ENCODE peak calls at places on chromosomes 12 and 14, in seven cellular contexts. K is stomach, V is body of pancreas, Q is uterus, Z is HCT116, G is endothelial cell of umbilical vein, N is tibial nerve. T is an unnamed sample.

GRCh38 chr12:120227233-120228040 is 26.5 kb upstream of the RPLP0 start:
- DNase-seq in K (no peak), V (no peak), Q (no peak), Z (no peak), G (no peak), N (no peak), T (no peak)

GRCh38 chr12:1591029-1591428 is 3.4 kb downstream of the FBXL14 start:
- DNase-seq in K (no peak), V (no peak), Q (no peak), Z (no peak), G (peak; percentile 51), N (no peak), T (peak; percentile 71)

GRCh38 chr12:108607981-108608600 is 10.2 kb upstream of the TMEM119 start:
- DNase-seq in K (no peak), V (no peak), Q (no peak), Z (no peak), G (no peak), N (no peak), T (no peak)

GRCh38 chr14:88562532-88562830 is 356 bp upstream of the ZC3H14 start:
- DNase-seq in K (no peak), V (no peak), Q (no peak), Z (no peak), G (no peak), N (no peak), T (no peak)

GRCh38 chr14:44463386-44464004 is 43.6 kb downstream of the FSCB start:
- DNase-seq in K (no peak), V (no peak), Q (no peak), Z (no peak), G (no peak), N (no peak), T (no peak)

GRCh38 chr12:102063066-102063465 is 1.3 kb upstream of the WASHC3 start:
- DNase-seq in K (no peak), V (no peak), Q (no peak), Z (peak; percentile 47), G (no peak), N (no peak), T (no peak)

GRCh38 chr12:109479761-109480160 is 2.3 kb downstream of the UBE3B start:
- DNase-seq in K (no peak), V (no peak), Q (no peak), Z (no peak), G (no peak), N (no peak), T (no peak)

GRCh38 chr14:22570132-22570949 is 18.7 kb downstream of the DAD1 start:
- DNase-seq in K (peak; percentile 79), V (peak; percentile 83), Q (peak; percentile 91), Z (peak; percentile 79), G (peak; percentile 83), N (peak; percentile 73), T (peak; percentile 17)

GRCh38 chr12:31928246-31929139 is 30.7 kb upstream of the RESF1 start:
- DNase-seq in K (no peak), V (no peak), Q (no peak), Z (no peak), G (peak; percentile 11), N (no peak), T (no peak)

GRCh38 chr12:38905480-38906351 is at the start of gene CPNE8:
- DNase-seq in K (peak; percentile 61), V (peak; percentile 66), Q (peak; percentile 80), Z (peak; percentile 48), G (peak; percentile 79), N (peak; percentile 66), T (peak; percentile 13)

GRCh38 chr12:104466694-104467345 is 10.1 kb downstream of the CHST11 start:
- DNase-seq in K (no peak), V (no peak), Q (no peak), Z (no peak), G (no peak), N (no peak), T (no peak)

GRCh38 chr12:96456265-96456974 is 33.0 kb upstream of the CFAP54 start:
- DNase-seq in K (no peak), V (no peak), Q (no peak), Z (no peak), G (no peak), N (no peak), T (no peak)

DNA sequence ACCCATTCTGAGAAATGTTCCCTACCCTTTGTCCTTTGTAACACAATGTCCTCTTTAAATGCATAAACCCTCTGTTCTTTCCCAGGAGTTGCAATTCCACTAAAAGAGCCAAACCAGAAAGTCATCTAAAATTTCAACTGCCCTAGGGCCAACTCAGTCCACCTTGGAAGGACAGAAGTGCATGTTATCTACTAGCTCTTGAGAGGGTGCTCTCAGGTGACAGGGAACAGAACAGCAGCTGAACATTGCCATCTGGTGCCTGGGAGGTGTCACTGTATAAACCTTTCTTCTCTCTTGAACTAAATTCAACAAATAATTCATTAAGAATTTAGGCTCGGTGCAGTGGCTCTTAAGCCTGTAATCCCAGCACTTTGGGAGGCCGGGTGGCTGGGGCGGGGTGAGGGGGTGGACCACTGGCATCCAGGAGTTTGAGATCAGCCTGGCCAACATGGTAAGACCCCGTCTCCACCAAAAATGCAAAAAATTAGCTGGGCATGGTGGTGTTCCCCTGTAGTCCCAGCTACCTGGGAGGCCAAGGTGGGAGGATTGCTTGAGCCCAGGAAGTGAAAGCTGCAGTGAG is 10.3 kb upstream of the FERMT2 start:
- DNase-seq in K (peak; percentile 62), V (peak; percentile 66), Q (peak; percentile 67), Z (peak; percentile 58), G (peak; percentile 74), N (no peak), T (peak; percentile 42)
- TF ChIP-seq POLR2A in K (no peak), V (no peak), Q (no peak), Z (no peak), G (no peak), N (no peak), T (no peak)

DNA sequence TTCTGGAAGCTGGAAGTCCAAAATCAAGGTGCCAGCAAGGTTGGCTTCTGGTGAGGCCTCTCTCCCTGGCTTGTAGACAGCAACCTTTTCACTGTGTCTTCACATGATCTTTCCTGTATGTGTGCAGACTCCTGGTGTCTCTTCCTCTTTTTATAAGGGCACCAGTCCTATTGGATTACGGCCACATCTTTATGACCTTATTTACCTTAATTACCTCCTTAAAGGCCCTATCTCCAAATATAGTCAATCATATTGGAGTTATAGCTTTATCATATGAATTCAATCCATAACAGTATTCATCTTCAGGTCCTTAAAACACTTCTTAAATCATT is 21.2 kb upstream of the GARIN2 start:
- DNase-seq in K (no peak), V (no peak), Q (no peak), Z (no peak), G (no peak), N (no peak), T (no peak)
- TF ChIP-seq POLR2A in K (no peak), V (no peak), Q (no peak), Z (no peak), G (no peak), N (no peak), T (no peak)

GRCh38 chr12:57093412-57094193 is 4.7 kb downstream of the NAB2 start:
- DNase-seq in K (peak; percentile 55), V (peak; percentile 56), Q (peak; percentile 94), Z (no peak), G (peak; percentile 38), N (peak; percentile 72), T (no peak)
- TF ChIP-seq POLR2A in K (no peak), V (no peak), Q (peak; percentile 16), Z (no peak), G (no peak), N (peak; percentile 34), T (no peak)

DNA sequence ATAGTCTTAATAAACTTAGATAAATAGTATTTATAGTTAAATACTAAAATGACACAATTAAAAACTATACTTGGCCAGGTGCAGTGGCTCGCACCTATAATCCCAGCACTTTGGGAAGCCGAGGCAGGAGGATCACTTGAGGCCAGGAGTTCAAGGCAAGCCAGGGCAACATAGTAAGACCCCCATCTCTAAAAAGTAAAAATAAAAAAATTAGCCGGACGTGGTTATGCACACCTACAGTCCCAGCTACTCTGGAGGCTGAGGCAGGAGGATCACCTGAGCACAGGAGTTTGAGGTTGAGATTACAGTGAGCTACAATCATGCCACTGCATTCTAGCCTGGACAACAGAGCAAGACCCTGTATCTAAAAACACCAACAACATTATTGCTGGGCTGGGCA is 16.0 kb downstream of the CINP start:
- DNase-seq in K (no peak), V (no peak), Q (no peak), Z (no peak), G (no peak), N (no peak), T (no peak)
- TF ChIP-seq POLR2A in K (no peak), V (no peak), Q (no peak), Z (no peak), G (no peak), N (no peak), T (no peak)

GRCh38 chr12:132560831-132561783 is 49.3 kb downstream of the LRCOL1 start:
- DNase-seq in K (peak; percentile 54), V (peak; percentile 63), Q (no peak), Z (peak; percentile 75), G (peak; percentile 63), N (no peak), T (peak; percentile 90)

GRCh38 chr12:132558861-132559623 is 51.3 kb downstream of the LRCOL1 start:
- DNase-seq in K (no peak), V (no peak), Q (no peak), Z (no peak), G (no peak), N (no peak), T (no peak)

GRCh38 chr12:132559652-132560420 is 50.5 kb downstream of the LRCOL1 start:
- DNase-seq in K (peak; percentile 49), V (peak; percentile 50), Q (no peak), Z (peak; percentile 18), G (peak; percentile 39), N (no peak), T (peak; percentile 88)

GRCh38 chr12:132561784-132562156 is 48.6 kb downstream of the LRCOL1 start:
- DNase-seq in K (peak; percentile 36), V (peak; percentile 53), Q (no peak), Z (no peak), G (no peak), N (no peak), T (peak; percentile 71)

GRCh38 chr12:132560421-132560830 is 50.0 kb downstream of the LRCOL1 start:
- DNase-seq in K (peak; percentile 38), V (peak; percentile 37), Q (no peak), Z (no peak), G (peak; percentile 26), N (no peak), T (peak; percentile 66)
- TF ChIP-seq POLR2A in K (no peak), V (no peak), Q (no peak), Z (no peak), G (no peak), N (no peak), T (no peak)